ENCODE peak calls at places on chromosomes 7 and 10, in eight cellular contexts. A is nephron progenitor cell; J is cardiac muscle cell; O is SHP77; Y is left ventricle myocardium superior; T is activated effector memory CD4-positive, alpha-beta T cell treated with anti-CD3 and anti-CD28 coated beads, Interleukin-2, amount 50 U/mL, for 16 hours; S is cardiac fibroblast; W is stimulated activated CD4-positive, alpha-beta T cell treated with anti-CD3 and anti-CD28 coated beads, TNF-alpha, amount 100 ng/mL, for 48 hours. M is an unnamed sample.

GRCh38 chr7:128302110-128302509 is 41.6 kb downstream of the RBM28 start:
- DNase-seq in Y (peak), J (no peak), S (no peak), A (no peak), O (no peak), W (no peak), T (no peak), M (no peak)

GRCh38 chr7:114931656-114932011 is 9.7 kb downstream of the MDFIC start:
- DNase-seq in Y (no peak), J (no peak), W (no peak), O (no peak), S (no peak), T (peak), A (no peak), M (no peak)

GRCh38 chr7:66626236-66626957 is 2.3 kb upstream of the KCTD7 start:
- DNase-seq in W (no peak), Y (no peak), T (no peak), S (peak), A (no peak), O (no peak), J (no peak), M (no peak)

GRCh38 chr7:22427122-22427503 is 70.2 kb upstream of the RAPGEF5 start:
- DNase-seq in W (no peak), Y (no peak), J (no peak), A (no peak), O (no peak), S (no peak), T (no peak), M (no peak)

GRCh38 chr10:47055386-47056382 is 144.5 kb downstream of the PTPN20 start:
- DNase-seq in S (no peak), T (no peak), O (no peak), W (no peak), J (no peak), Y (no peak), A (no peak), M (no peak)

GRCh38 chr10:122877264-122877663 is 2.1 kb downstream of the FAM24B start:
- DNase-seq in O (no peak), J (no peak), W (no peak), A (no peak), Y (no peak), S (no peak), T (no peak), M (no peak)

GRCh38 chr7:155769701-155770100 is 42.6 kb downstream of the SHH start:
- DNase-seq in J (no peak), W (no peak), A (no peak), Y (no peak), T (no peak), S (peak), O (no peak), M (no peak)

GRCh38 chr7:40429821-40430220 is 295.0 kb downstream of the SUGCT start:
- DNase-seq in S (peak), A (no peak), W (no peak), T (no peak), Y (no peak), J (no peak), O (no peak), M (no peak)

GRCh38 chr7:148729984-148730733 is 31.5 kb downstream of the CUL1 start:
- DNase-seq in S (peak), J (no peak), T (no peak), W (no peak), O (no peak), Y (no peak), A (no peak), M (no peak)

GRCh38 chr7:28588606-28589005 is 176.3 kb downstream of the CREB5 start:
- DNase-seq in O (no peak), S (no peak), J (no peak), A (no peak), T (no peak), Y (no peak), W (no peak), M (no peak)

GRCh38 chr10:31129261-31129660 is 97.6 kb upstream of the ZNF438 start:
- DNase-seq in T (no peak), W (no peak), J (no peak), S (peak), Y (peak), A (no peak), O (peak), M (no peak)

GRCh38 chr7:123916240-123916724 is 8.8 kb upstream of the SPAM1 start:
- DNase-seq in S (peak), J (peak), W (no peak), T (no peak), O (peak), A (no peak), Y (no peak), M (no peak)

GRCh38 chr10:130495891-130496642 is 359.9 kb downstream of the GLRX3 start:
- DNase-seq in A (no peak), Y (peak), W (no peak), T (peak), J (no peak), S (no peak), O (no peak), M (no peak)

GRCh38 chr7:76272872-76273271 is 29.6 kb upstream of the HSPB1 start:
- DNase-seq in W (no peak), S (no peak), O (no peak), Y (no peak), T (no peak), J (no peak), A (no peak), M (no peak)

GRCh38 chr10:131824371-131825149 is 76.2 kb upstream of the PPP2R2D start:
- DNase-seq in Y (no peak), S (no peak), J (no peak), O (no peak), A (no peak), T (peak), W (no peak), M (peak)

GRCh38 chr7:96187735-96188622 is 133.9 kb downstream of the SLC25A13 start:
- DNase-seq in W (no peak), Y (no peak), T (no peak), A (no peak), S (no peak), J (no peak), O (no peak), M (no peak)

GRCh38 chr7:83808982-83809381 is 160.0 kb upstream of the SEMA3E start:
- DNase-seq in J (no peak), Y (no peak), T (no peak), O (no peak), S (no peak), A (no peak), W (no peak), M (no peak)